ENCODE peak calls at places on chromosomes 5 and 9, in eight cellular contexts. One of them, this sample, is unnamed.

GRCh38 chr5:119340597-119341218 is 15.1 kb upstream of the TNFAIP8 start:
- DNase-seq in H9: no peak
- DNase-seq in T-cell: peak
- DNase-seq in SJSA1: no peak
- DNase-seq in KBM-7: peak
- DNase-seq in A172: no peak
- DNase-seq in stimulated activated CD8-positive, alpha-beta memory T cell treated with anti-CD3 and anti-CD28 coated beads, Interleukin-2, amount 100 ng/mL, for 48 hours: no peak
- DNase-seq in mucosa of gallbladder: no peak
- DNase-seq in this sample: no peak

GRCh38 chr5:44821164-44821563 is 12.4 kb downstream of the MRPS30 start:
- DNase-seq in H9: no peak
- DNase-seq in T-cell: no peak
- DNase-seq in SJSA1: no peak
- DNase-seq in KBM-7: no peak
- DNase-seq in A172: no peak
- DNase-seq in stimulated activated CD8-positive, alpha-beta memory T cell treated with anti-CD3 and anti-CD28 coated beads, Interleukin-2, amount 100 ng/mL, for 48 hours: no peak
- DNase-seq in mucosa of gallbladder: no peak
- DNase-seq in this sample: no peak

GRCh38 chr9:68978501-68978900 is 35.4 kb downstream of the PRKACG start:
- DNase-seq in H9: no peak
- DNase-seq in T-cell: no peak
- DNase-seq in SJSA1: no peak
- DNase-seq in KBM-7: no peak
- DNase-seq in A172: no peak
- DNase-seq in stimulated activated CD8-positive, alpha-beta memory T cell treated with anti-CD3 and anti-CD28 coated beads, Interleukin-2, amount 100 ng/mL, for 48 hours: no peak
- DNase-seq in mucosa of gallbladder: no peak
- DNase-seq in this sample: no peak

GRCh38 chr5:91288517-91288916 is 94.6 kb downstream of the ARRDC3 start:
- DNase-seq in H9: no peak
- DNase-seq in T-cell: no peak
- DNase-seq in SJSA1: no peak
- DNase-seq in KBM-7: no peak
- DNase-seq in A172: no peak
- DNase-seq in stimulated activated CD8-positive, alpha-beta memory T cell treated with anti-CD3 and anti-CD28 coated beads, Interleukin-2, amount 100 ng/mL, for 48 hours: no peak
- DNase-seq in mucosa of gallbladder: peak
- DNase-seq in this sample: no peak

GRCh38 chr5:149988126-149988525 is 12.3 kb downstream of the TIGD6 start:
- DNase-seq in H9: no peak
- DNase-seq in T-cell: no peak
- DNase-seq in SJSA1: no peak
- DNase-seq in KBM-7: no peak
- DNase-seq in A172: no peak
- DNase-seq in stimulated activated CD8-positive, alpha-beta memory T cell treated with anti-CD3 and anti-CD28 coated beads, Interleukin-2, amount 100 ng/mL, for 48 hours: no peak
- DNase-seq in mucosa of gallbladder: no peak
- DNase-seq in this sample: no peak

GRCh38 chr5:109273594-109273993 is 136.2 kb downstream of the PJA2 start:
- DNase-seq in H9: no peak
- DNase-seq in T-cell: no peak
- DNase-seq in SJSA1: no peak
- DNase-seq in KBM-7: no peak
- DNase-seq in A172: no peak
- DNase-seq in stimulated activated CD8-positive, alpha-beta memory T cell treated with anti-CD3 and anti-CD28 coated beads, Interleukin-2, amount 100 ng/mL, for 48 hours: no peak
- DNase-seq in mucosa of gallbladder: no peak
- DNase-seq in this sample: no peak

GRCh38 chr5:123966781-123967180 is 454.8 kb downstream of the CSNK1G3 start:
- DNase-seq in H9: no peak
- DNase-seq in T-cell: no peak
- DNase-seq in SJSA1: no peak
- DNase-seq in KBM-7: no peak
- DNase-seq in A172: no peak
- DNase-seq in stimulated activated CD8-positive, alpha-beta memory T cell treated with anti-CD3 and anti-CD28 coated beads, Interleukin-2, amount 100 ng/mL, for 48 hours: no peak
- DNase-seq in mucosa of gallbladder: no peak
- DNase-seq in this sample: no peak

GRCh38 chr5:89346573-89346972 is 463.6 kb upstream of the MEF2C start:
- DNase-seq in H9: no peak
- DNase-seq in T-cell: no peak
- DNase-seq in SJSA1: no peak
- DNase-seq in KBM-7: peak
- DNase-seq in A172: no peak
- DNase-seq in stimulated activated CD8-positive, alpha-beta memory T cell treated with anti-CD3 and anti-CD28 coated beads, Interleukin-2, amount 100 ng/mL, for 48 hours: no peak
- DNase-seq in mucosa of gallbladder: no peak
- DNase-seq in this sample: no peak

GRCh38 chr5:68155940-68156339 is 59.6 kb upstream of the PIK3R1 start:
- DNase-seq in H9: no peak
- DNase-seq in T-cell: no peak
- DNase-seq in SJSA1: no peak
- DNase-seq in KBM-7: no peak
- DNase-seq in A172: no peak
- DNase-seq in stimulated activated CD8-positive, alpha-beta memory T cell treated with anti-CD3 and anti-CD28 coated beads, Interleukin-2, amount 100 ng/mL, for 48 hours: no peak
- DNase-seq in mucosa of gallbladder: no peak
- DNase-seq in this sample: no peak

GRCh38 chr9:113646946-113647914 is 183.7 kb downstream of the RGS3 start:
- DNase-seq in H9: no peak
- DNase-seq in T-cell: no peak
- DNase-seq in SJSA1: no peak
- DNase-seq in KBM-7: no peak
- DNase-seq in A172: no peak
- DNase-seq in stimulated activated CD8-positive, alpha-beta memory T cell treated with anti-CD3 and anti-CD28 coated beads, Interleukin-2, amount 100 ng/mL, for 48 hours: no peak
- DNase-seq in mucosa of gallbladder: no peak
- DNase-seq in this sample: no peak

GRCh38 chr5:36607114-36607561 is 732 bp downstream of the SLC1A3 start:
- DNase-seq in H9: no peak
- DNase-seq in T-cell: no peak
- DNase-seq in SJSA1: no peak
- DNase-seq in KBM-7: no peak
- DNase-seq in A172: no peak
- DNase-seq in stimulated activated CD8-positive, alpha-beta memory T cell treated with anti-CD3 and anti-CD28 coated beads, Interleukin-2, amount 100 ng/mL, for 48 hours: no peak
- DNase-seq in mucosa of gallbladder: no peak
- DNase-seq in this sample: no peak

This sample was measured in kidney glomerular epithelial cell.